ENCODE peak calls at places on chromosomes 4 and X, in six cellular contexts. P, T, L, D, B and Q are unnamed samples.

GRCh38 chr4:172871381-172871780 is 297.2 kb upstream of the GALNT7 start:
- DNase-seq in D (no peak), P (no peak), L (no peak), B (no peak), T (no peak), Q (no peak)

GRCh38 chrX:115949900-115950822 is 220.4 kb upstream of the AGTR2 start:
- DNase-seq in D (no peak), T (peak), L (no peak), B (no peak), P (no peak), Q (no peak)

GRCh38 chrX:19753368-19753767 is 134.0 kb downstream of the SH3KBP1 start:
- DNase-seq in L (no peak), P (no peak), B (no peak), T (no peak), D (no peak), Q (no peak)

GRCh38 chr4:86386201-86386600 is 26.3 kb upstream of the MAPK10 start:
- DNase-seq in T (no peak), D (no peak), P (no peak), L (no peak), B (no peak), Q (no peak)

GRCh38 chr4:11741190-11741652 is 312.5 kb upstream of the HS3ST1 start:
- DNase-seq in B (no peak), L (peak), D (no peak), T (no peak), P (no peak), Q (no peak)

GRCh38 chrX:22314692-22315091 is 42.0 kb downstream of the CBLL2 start:
- DNase-seq in B (no peak), P (no peak), L (peak), D (no peak), T (no peak), Q (no peak)

GRCh38 chrX:50863471-50863870 is 47.1 kb upstream of the BMP15 start:
- DNase-seq in T (no peak), L (no peak), D (no peak), P (no peak), B (no peak), Q (no peak)

GRCh38 chr4:52371861-52372260 is 287.2 kb downstream of the USP46 start:
- DNase-seq in L (no peak), T (no peak), P (no peak), D (no peak), B (no peak), Q (no peak)

GRCh38 chrX:106894978-106895452 is 8.1 kb downstream of the RIPPLY1 start:
- DNase-seq in T (no peak), L (peak), P (no peak), B (no peak), D (no peak), Q (no peak)

GRCh38 chr4:148355442-148356123 is 86.6 kb downstream of the NR3C2 start:
- DNase-seq in T (no peak), L (no peak), D (no peak), B (no peak), P (no peak), Q (no peak)
- H3K27ac ChIP-seq in T (no peak), L (no peak), D (no peak), B (no peak), P (peak), Q (peak)

GRCh38 chrX:1466971-1467561 is 14.4 kb upstream of the ASMTL start:
- DNase-seq in T (peak), B (no peak), D (peak), P (no peak), L (no peak), Q (no peak)

GRCh38 chrX:1464282-1465131 is 11.8 kb upstream of the ASMTL start:
- DNase-seq in P (no peak), T (peak), B (no peak), L (no peak), D (no peak), Q (no peak)

GRCh38 chrX:1465261-1466231 is 12.8 kb upstream of the ASMTL start:
- DNase-seq in P (no peak), T (peak), D (no peak), L (no peak), B (peak), Q (no peak)

GRCh38 chrX:1468250-1468772 is 15.6 kb upstream of the ASMTL start:
- DNase-seq in B (no peak), T (peak), P (no peak), D (peak), L (no peak), Q (no peak)

DNA sequence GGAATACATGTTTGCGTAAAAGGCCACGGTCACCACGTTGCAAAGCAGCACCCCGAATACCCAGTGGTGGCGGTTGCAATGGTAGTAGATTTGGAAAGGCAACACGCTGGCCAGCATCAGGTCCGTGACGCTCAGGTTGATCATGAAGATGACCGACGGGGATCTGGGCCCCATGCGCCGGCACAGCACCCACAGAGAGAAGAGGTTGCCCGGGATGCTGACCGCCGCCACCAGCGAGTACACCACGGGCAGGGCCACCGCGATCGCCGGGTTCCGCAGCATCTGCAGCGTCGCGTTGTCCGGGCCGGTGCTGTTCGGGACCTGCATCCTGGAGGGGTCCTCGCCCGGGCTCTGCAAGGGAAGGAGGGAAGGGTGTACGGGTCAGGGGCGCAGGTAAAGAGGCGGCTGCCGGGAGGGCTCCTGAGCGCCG is 13.5 kb upstream of the ASMTL start:
- DNase-seq in B (peak), P (no peak), D (no peak), L (no peak), T (peak), Q (no peak)
- H3K27ac ChIP-seq in B (no peak), P (no peak), D (peak), L (no peak), T (no peak), Q (no peak)

DNA sequence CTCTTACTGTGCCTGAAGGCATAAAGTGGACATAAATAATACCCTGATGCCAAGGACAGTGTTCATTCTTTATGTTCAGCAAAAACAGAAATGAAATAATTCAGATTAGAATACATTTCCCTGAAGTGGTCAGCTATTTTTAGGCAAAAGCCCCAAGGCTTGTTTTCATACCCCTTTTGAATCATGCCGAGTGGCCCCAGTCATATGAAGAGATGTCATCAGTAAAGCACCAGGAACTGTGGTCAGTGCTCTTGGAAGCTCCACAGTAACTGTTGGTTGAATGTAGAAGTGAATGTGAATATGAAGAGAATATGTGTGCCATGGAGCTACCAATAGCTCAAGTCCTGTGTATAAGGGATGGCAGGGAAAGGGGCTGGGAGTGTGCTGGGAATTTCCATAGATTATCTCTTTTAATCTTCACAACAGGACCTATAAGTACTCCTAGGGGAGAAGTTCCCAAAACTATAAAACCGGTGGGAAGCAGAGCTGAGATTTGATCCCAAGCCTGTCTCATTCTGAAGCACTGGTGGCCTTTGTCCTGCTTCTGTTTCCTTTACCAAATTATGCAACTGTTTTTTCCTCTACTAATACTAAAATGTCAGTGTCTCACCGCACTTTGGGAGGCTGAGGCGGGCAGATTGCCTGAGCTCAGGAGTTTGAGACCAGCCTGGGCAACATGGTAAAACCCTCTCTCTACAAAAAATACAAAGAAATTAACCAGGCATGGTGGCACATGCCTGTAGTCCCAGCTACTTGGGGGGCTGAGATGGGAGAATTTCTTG is 52.6 kb downstream of the FNIP2 start:
- DNase-seq in D (no peak), L (peak), B (no peak), P (no peak), T (no peak), Q (no peak)
- H3K27ac ChIP-seq in D (no peak), L (no peak), B (peak), P (peak), T (peak), Q (peak)

GRCh38 chr4:22465996-22466395 is 49.9 kb downstream of the ADGRA3 start:
- DNase-seq in T (no peak), P (no peak), L (no peak), B (no peak), D (no peak), Q (no peak)
- H3K27ac ChIP-seq in T (no peak), P (no peak), L (no peak), B (no peak), D (no peak), Q (no peak)

DNA sequence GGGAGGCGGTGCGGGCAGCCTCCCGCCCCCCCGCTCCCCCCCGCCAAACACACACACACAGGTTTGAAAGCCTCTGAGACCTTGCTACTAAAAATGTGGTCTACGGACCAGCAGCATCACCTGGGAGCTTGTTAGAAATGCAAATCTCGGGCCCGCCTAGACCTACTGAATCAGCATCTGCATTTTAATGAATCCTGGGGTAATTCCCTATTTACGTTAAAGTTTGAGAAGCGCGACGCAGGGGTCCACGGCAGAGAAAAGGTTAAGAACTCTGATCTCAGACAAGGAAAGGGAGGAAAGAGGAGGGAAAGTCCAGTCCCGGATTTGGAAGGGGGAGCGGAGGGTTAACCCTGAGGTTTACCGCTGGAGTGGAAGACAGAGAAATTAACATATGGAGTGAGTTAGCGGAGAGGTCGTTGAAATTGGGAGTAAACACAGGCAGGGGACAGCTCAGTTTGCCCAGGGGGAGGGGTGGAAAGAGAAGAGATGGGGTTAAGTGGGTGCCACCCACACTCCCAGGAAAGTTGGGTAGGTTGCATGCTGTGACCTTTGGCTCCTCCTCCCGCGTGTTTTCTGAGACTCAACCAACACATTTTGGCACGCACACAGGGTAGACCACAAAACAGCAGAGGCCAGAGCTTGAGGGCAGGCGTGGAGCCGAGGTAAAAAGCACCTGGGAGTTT is 483.6 kb downstream of the BCOR start:
- DNase-seq in L (no peak), P (no peak), T (no peak), B (no peak), D (no peak), Q (no peak)
- H3K27ac ChIP-seq in L (no peak), P (no peak), T (no peak), B (no peak), D (no peak), Q (no peak)

DNA sequence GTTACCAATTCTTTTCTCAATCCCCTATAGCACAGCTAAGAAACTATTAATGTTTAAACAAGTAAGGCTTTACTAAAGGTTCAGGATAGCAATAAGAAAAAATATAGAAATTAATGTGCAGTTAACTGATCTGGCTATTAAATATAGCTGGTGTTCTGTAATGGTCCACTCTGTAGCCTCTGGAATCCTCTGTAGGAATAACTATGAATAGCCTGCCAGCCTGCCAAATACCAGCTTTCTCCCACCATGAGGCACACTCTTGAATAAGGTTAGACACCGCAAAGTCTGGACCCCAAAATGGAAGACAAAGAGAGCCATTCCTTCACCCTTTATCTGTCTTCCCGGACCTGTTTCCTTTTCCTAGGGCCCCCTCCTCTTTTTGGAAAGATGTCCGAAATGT is 30.6 kb downstream of the CEP44 start:
- DNase-seq in P (no peak), L (no peak), B (no peak), D (no peak), T (no peak), Q (no peak)
- H3K27ac ChIP-seq in P (no peak), L (no peak), B (no peak), D (no peak), T (no peak), Q (peak)

GRCh38 chrX:73852022-73852421 is 289.0 kb downstream of the CHIC1 start:
- DNase-seq in L (no peak), B (no peak), P (no peak), D (no peak), T (no peak), Q (no peak)
- H3K27ac ChIP-seq in L (peak), B (no peak), P (no peak), D (peak), T (no peak), Q (peak)

GRCh38 chrX:136691028-136691809 is 43.3 kb downstream of the CD40LG start:
- DNase-seq in P (no peak), B (no peak), L (peak), D (no peak), T (no peak), Q (no peak)

GRCh38 chrX:136694491-136695087 is 46.6 kb downstream of the CD40LG start:
- DNase-seq in D (no peak), B (no peak), T (no peak), L (peak), P (no peak), Q (no peak)

GRCh38 chrX:136687457-136687856 is 39.5 kb downstream of the CD40LG start:
- DNase-seq in T (no peak), B (no peak), P (no peak), D (no peak), L (no peak), Q (no peak)

GRCh38 chrX:136692271-136692670 is 44.3 kb downstream of the CD40LG start:
- DNase-seq in P (no peak), T (no peak), B (no peak), L (no peak), D (no peak), Q (no peak)

GRCh38 chrX:136689441-136689840 is 41.5 kb downstream of the CD40LG start:
- DNase-seq in L (peak), B (no peak), P (no peak), D (no peak), T (no peak), Q (no peak)
- H3K27ac ChIP-seq in L (no peak), B (no peak), P (no peak), D (peak), T (no peak), Q (no peak)